ENCODE peak calls at places on chromosomes 13 and 19, in seven cellular contexts. X is OCI-LY7; W is CD4-positive, CD25-positive, alpha-beta regulatory T cell; O is DND-41; P is ascending aorta; Y is GM23248; L is CD8-positive, alpha-beta T cell. M is an unnamed sample. For H3K36me3, the result is how much of the 10 kb centered on the place peaks cover.

GRCh38 chr13:112756967-112757758 is 67.3 kb downstream of the ATP11A start:
- DNase-seq in Y (no peak), X (no peak), P (no peak), O (no peak), L (no peak), W (no peak), M (no peak)

GRCh38 chr13:66703597-66703996 is 526.5 kb downstream of the PCDH9 start:
- DNase-seq in O (no peak), W (no peak), P (no peak), Y (no peak), L (no peak), X (no peak), M (no peak)

GRCh38 chr13:87821512-87821911 is 150.3 kb downstream of the SLITRK5 start:
- DNase-seq in W (no peak), Y (no peak), O (no peak), X (no peak), L (no peak), P (no peak), M (peak)

GRCh38 chr19:50357178-50358100 is 8.0 kb downstream of the NAPSA start:
- DNase-seq in Y (peak), O (peak), W (peak), L (peak), X (peak), P (peak), M (peak)

GRCh38 chr13:30654430-30654829 is 36.7 kb downstream of the USPL1 start:
- DNase-seq in L (no peak), Y (no peak), W (peak), X (no peak), O (no peak), P (no peak), M (no peak)

GRCh38 chr19:14361824-14362223 is 19.4 kb upstream of the ADGRE5 start:
- DNase-seq in O (no peak), X (peak), W (peak), L (peak), P (no peak), Y (no peak), M (peak)

GRCh38 chr13:37418490-37418889 is 180.1 kb downstream of the POSTN start:
- DNase-seq in X (no peak), L (no peak), O (no peak), P (no peak), Y (peak), W (no peak), M (no peak)

GRCh38 chr19:29245221-29245620 is 32.3 kb upstream of the UQCRFS1 start:
- DNase-seq in L (no peak), P (no peak), W (no peak), X (no peak), O (no peak), Y (peak), M (no peak)

GRCh38 chr19:16266586-16266942 is 58.1 kb upstream of the KLF2 start:
- DNase-seq in Y (no peak), X (no peak), L (peak), W (peak), P (no peak), O (peak), M (no peak)

GRCh38 chr19:46915386-46915785 is 54.6 kb downstream of the ARHGAP35 start:
- DNase-seq in P (no peak), L (no peak), W (no peak), O (no peak), X (no peak), Y (peak), M (no peak)

GRCh38 chr13:30607908-30608307 is 9.8 kb upstream of the USPL1 start:
- DNase-seq in L (peak), Y (no peak), P (no peak), X (peak), O (peak), W (peak), M (peak)

GRCh38 chr13:91946498-91947070 is 548.2 kb downstream of the GPC5 start:
- DNase-seq in L (no peak), Y (peak), O (no peak), X (peak), W (no peak), P (no peak), M (peak)

GRCh38 chr19:51903192-51903591 is 1.6 kb downstream of the ZNF649 start:
- DNase-seq in P (no peak), Y (no peak), W (no peak), O (no peak), L (no peak), X (no peak), M (no peak)

GRCh38 chr19:51904331-51905165 is at the start of gene ZNF649:
- DNase-seq in Y (peak), L (peak), W (peak), X (peak), O (peak), P (peak), M (peak)

DNA sequence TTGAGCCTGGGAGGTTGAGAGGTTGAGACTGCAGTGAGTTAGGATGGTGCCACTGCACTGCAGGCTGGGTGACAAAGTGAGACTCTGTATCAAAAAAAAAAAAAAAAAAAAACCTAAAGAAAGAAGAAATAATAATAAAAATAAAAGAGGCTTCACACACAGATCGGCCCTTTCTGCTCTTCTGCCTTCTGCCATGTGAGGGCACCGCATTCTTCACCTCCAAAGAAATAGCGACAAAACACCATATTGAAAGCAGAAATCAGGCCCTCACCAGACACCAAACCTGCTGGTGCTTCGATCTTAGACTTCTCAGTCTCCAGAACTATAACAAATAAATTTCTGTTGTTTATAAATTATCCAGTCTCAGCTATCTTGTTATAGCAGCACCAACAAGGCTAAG is 3.0 kb downstream of the ZNF649 start:
- DNase-seq in O (no peak), X (no peak), L (no peak), Y (peak), W (no peak), P (no peak), M (no peak)
- H3K36me3 ChIP-seq in O (half or more), X (half or more), L (under half), Y (under half), W (half or more), P (under half), M (half or more)

GRCh38 chr19:18931316-18932162 is 9.5 kb downstream of the HOMER3 start:
- DNase-seq in Y (no peak), L (no peak), W (no peak), X (no peak), O (no peak), P (no peak), M (peak)

GRCh38 chr19:18932216-18932841 is 8.7 kb downstream of the HOMER3 start:
- DNase-seq in X (peak), P (no peak), O (peak), W (peak), Y (peak), L (peak), M (peak)

GRCh38 chr19:18929311-18929710 is 9.8 kb downstream of the DDX49 start:
- DNase-seq in P (no peak), O (no peak), L (no peak), Y (no peak), W (no peak), X (no peak), M (no peak)

GRCh38 chr19:18924684-18925213 is 5.2 kb downstream of the DDX49 start:
- DNase-seq in O (no peak), X (no peak), P (no peak), Y (no peak), L (no peak), W (no peak), M (no peak)

DNA sequence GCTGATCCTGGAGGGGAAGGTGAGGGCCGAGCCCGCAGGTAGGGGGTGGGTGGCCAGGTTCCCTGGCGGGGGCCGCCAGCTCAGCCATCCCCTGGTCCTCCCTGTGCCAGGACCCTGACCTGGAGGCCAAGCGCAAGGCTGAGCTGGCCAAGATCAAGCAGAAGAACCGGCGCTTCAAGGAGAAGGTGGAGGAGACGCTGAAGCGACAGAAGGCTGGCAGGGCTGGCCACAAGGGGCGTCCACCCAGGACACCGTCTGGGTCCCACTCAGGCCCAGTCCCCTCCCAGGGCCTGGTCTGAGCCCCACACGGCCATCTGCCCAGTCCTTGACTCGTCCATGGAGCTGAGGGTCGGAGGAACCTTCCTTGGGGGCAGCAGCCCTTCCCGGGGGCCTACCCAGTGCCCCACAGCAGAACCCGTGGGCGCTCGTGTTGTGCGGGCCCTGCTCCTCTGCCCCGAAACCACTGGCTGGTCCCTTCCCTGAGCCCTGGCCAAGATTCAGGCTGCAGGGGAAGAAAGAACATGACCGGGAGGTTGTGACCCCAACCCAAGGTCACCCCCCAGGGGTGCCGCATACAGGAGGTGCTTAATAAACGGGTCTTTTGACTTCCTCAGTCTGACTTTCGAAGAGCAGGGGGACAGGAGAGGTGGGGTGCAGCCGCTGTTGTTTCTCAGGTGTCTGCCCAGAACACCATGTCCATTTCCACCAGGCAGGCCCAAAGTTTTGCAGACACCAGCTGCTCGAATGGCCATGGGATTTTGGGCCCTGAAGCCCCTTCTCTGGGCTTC is 8.7 kb downstream of the DDX49 start:
- DNase-seq in O (no peak), L (no peak), W (no peak), P (no peak), Y (no peak), X (no peak), M (no peak)
- H3K36me3 ChIP-seq in O (under half), L (under half), W (under half), P (half or more), Y (under half), X (half or more), M (under half)

GRCh38 chr19:41905273-41906002 is 22.5 kb downstream of the ARHGEF1 start:
- DNase-seq in L (no peak), X (no peak), P (no peak), W (no peak), Y (no peak), O (no peak), M (no peak)

GRCh38 chr19:41904118-41904870 is 21.3 kb downstream of the ARHGEF1 start:
- DNase-seq in P (no peak), X (no peak), O (no peak), Y (no peak), W (no peak), L (no peak), M (no peak)

GRCh38 chr19:41903161-41903953 is 20.4 kb downstream of the ARHGEF1 start:
- DNase-seq in P (no peak), Y (no peak), W (no peak), O (no peak), L (no peak), X (no peak), M (no peak)

GRCh38 chr19:41901707-41902360 is 18.9 kb downstream of the ARHGEF1 start:
- DNase-seq in O (no peak), W (no peak), X (no peak), Y (no peak), L (no peak), P (no peak), M (no peak)

GRCh38 chr19:41902594-41902993 is 19.6 kb downstream of the ARHGEF1 start:
- DNase-seq in O (no peak), P (no peak), Y (no peak), X (no peak), W (no peak), L (no peak), M (no peak)
- H3K36me3 ChIP-seq in O (half or more), P (half or more), Y (under half), X (half or more), W (half or more), L (half or more), M (under half)

DNA sequence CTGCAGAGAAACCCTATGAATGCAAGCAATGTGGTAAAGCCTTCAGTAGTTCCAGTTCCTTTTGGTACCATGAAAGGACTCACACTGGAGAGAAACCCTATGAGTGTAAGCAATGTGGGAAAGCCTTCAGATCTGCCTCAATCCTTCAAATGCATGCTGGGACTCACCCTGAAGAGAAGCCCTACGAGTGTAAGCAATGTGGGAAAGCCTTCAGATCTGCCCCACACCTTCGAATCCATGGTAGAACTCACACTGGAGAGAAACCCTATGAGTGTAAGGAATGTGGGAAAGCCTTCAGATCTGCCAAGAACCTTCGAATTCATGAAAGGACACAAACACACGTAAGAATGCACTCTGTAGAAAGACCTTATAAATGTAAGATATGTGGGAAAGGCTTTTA is 14.7 kb downstream of the ZNF763 start:
- DNase-seq in P (no peak), X (no peak), W (no peak), O (no peak), Y (no peak), L (no peak), M (no peak)
- H3K36me3 ChIP-seq in P (under half), X (under half), W (under half), O (under half), Y (under half), L (under half), M (under half)

GRCh38 chr13:43730642-43731041 is 56.1 kb downstream of the ENOX1 start:
- DNase-seq in O (no peak), W (no peak), Y (peak), L (no peak), P (no peak), X (no peak), M (no peak)
- H3K36me3 ChIP-seq in O (under half), W (under half), Y (under half), L (under half), P (under half), X (under half), M (under half)

DNA sequence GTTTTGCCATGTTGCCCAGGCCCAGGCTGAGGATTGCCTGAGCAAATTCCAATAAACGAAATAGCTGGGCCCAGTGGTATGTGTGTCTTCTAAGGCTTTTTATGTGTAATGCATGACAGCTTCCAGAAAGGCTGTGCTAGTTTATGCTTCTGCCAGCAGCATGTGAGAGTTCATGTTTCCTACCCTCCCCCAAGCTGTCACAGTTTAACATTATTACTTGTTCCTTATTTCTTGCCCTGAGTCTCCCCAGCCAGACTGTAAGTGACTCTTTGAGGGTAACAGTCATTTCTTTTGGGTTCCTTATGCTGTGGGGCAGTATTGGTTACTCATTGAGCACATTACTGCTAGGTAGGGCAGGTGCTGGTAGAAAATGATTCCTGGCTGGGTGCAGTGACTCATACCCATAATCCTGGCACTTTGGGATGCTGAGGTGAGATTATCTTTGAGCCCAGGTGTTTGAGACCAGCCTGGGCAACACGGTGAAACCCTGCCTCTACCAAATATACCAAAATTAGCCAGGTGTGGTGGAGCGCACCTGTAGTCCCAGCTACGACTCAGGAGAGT is 13.6 kb downstream of the GPATCH1 start:
- DNase-seq in P (no peak), O (no peak), W (no peak), Y (no peak), L (no peak), X (no peak), M (no peak)
- H3K36me3 ChIP-seq in P (half or more), O (half or more), W (half or more), Y (under half), L (half or more), X (half or more), M (under half)

GRCh38 chr13:110312669-110313031 is 5.6 kb downstream of the COL4A2 start:
- DNase-seq in W (no peak), L (no peak), X (no peak), P (no peak), O (no peak), Y (peak), M (no peak)

GRCh38 chr13:110316196-110316595 is 9.1 kb downstream of the COL4A2 start:
- DNase-seq in Y (no peak), P (no peak), W (no peak), O (no peak), X (no peak), L (no peak), M (no peak)

GRCh38 chr13:110317093-110317492 is 10.0 kb downstream of the COL4A2 start:
- DNase-seq in L (no peak), P (no peak), X (no peak), O (no peak), W (no peak), Y (no peak), M (no peak)

GRCh38 chr13:110311721-110312668 is 4.9 kb downstream of the COL4A2 start:
- DNase-seq in O (no peak), Y (no peak), P (no peak), W (no peak), X (no peak), L (no peak), M (no peak)

DNA sequence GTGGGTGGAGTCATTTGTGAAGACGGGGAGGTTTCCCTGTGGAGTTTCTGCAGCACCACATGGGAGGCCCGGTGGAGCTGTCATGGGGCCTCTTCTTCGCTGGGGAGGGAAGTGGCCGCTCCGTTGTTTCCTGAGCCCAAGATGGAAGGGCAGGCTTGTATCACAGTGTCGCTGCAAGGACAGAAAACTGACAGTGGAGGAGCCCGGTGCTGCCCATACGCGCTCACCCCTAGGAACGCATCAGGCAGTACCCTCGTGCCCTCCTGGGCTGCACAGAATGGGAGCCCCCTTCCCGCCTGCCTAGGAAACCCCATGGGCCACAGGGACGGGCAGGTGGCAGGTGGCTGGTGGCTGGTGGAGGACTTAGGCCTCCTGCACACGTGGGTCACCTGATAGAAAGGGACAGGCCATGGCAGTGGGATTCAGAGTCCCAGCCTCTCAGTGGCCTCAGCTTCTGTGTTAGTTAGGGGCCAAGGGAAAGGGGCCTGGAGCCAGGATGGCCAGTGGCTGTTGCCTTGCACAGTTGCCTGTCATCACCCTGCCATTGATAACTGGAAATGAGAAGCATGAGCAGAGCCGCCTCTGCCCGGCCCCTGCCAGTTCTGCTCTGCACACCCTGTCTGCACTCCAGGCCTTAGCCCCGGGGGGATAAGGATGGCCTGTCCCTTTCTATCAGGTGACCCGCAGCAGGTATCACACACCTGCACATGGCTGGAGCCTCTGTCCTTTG is 7.6 kb downstream of the COL4A2 start:
- DNase-seq in X (no peak), W (no peak), O (no peak), L (no peak), Y (no peak), P (no peak), M (no peak)
- H3K36me3 ChIP-seq in X (under half), W (under half), O (under half), L (under half), Y (under half), P (under half), M (under half)

DNA sequence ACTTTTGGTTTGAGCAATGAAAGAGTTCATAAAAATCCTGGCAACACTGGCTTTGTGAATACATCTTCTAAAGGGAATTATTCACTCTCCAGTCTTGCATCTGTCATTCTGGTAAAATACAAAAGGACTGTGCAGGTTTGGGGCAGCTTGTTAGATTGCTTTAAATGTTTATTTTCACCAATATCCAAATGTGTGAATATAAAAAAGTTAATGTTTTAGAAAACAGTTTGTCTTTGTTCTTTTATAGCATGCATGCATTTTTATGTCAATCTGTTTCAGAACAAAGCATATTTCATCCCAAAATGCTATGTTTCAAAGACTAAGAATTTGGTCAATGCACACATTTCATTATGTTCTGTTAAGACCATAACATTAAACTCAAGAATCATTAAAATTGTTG is 1145.4 kb downstream of the OLFM4 start:
- DNase-seq in X (no peak), P (no peak), W (no peak), Y (no peak), O (no peak), L (no peak), M (no peak)
- H3K36me3 ChIP-seq in X (under half), P (under half), W (under half), Y (under half), O (under half), L (under half), M (under half)

GRCh38 chr19:6733338-6734095 is 3.9 kb downstream of the GPR108 start:
- DNase-seq in W (no peak), P (no peak), O (no peak), Y (no peak), X (peak), L (no peak), M (peak)

GRCh38 chr19:6730941-6731670 is 6.3 kb downstream of the GPR108 start:
- DNase-seq in O (no peak), X (no peak), P (no peak), Y (no peak), L (no peak), W (no peak), M (no peak)

GRCh38 chr19:6732803-6733337 is 4.5 kb downstream of the GPR108 start:
- DNase-seq in L (no peak), W (no peak), O (no peak), X (no peak), P (no peak), Y (no peak), M (no peak)

GRCh38 chr19:6730153-6730804 is 7.1 kb downstream of the GPR108 start:
- DNase-seq in X (peak), O (peak), W (no peak), Y (peak), P (no peak), L (peak), M (peak)

GRCh38 chr19:6731822-6732221 is 5.6 kb downstream of the GPR108 start:
- DNase-seq in X (no peak), O (no peak), Y (no peak), W (no peak), L (no peak), P (no peak), M (no peak)
- H3K36me3 ChIP-seq in X (under half), O (under half), Y (under half), W (under half), L (under half), P (under half), M (under half)

M was measured in Karpas-422.